ENCODE peak calls at places on chromosomes 7 and 10, in nine cellular contexts. J is psoas muscle; Z is fibroblast of lung; I is suprapubic skin; C is astrocyte of the spinal cord; M is testis; T is foreskin fibroblast; E is fibroblast of villous mesenchyme; U is CD8-positive, alpha-beta T cell. P is an unnamed sample.

GRCh38 chr7:158808126-158808525 is 21.2 kb downstream of the ESYT2 start:
- DNase-seq in J (no peak), E (no peak), T (no peak), U (no peak), Z (no peak), M (no peak), C (no peak), I (no peak), P (no peak)

GRCh38 chr10:29841724-29842649 is 207.2 kb upstream of the SVIL start:
- DNase-seq in M (no peak), T (peak; percentile 66), J (peak; percentile 60), Z (peak; percentile 36), I (no peak), U (no peak), E (peak; percentile 31), C (peak; percentile 78), P (no peak)

GRCh38 chr7:151822541-151823181 is 54.3 kb downstream of the PRKAG2 start:
- DNase-seq in E (no peak), Z (no peak), M (no peak), I (no peak), T (no peak), C (no peak), U (no peak), J (peak; percentile 48), P (no peak)

GRCh38 chr7:119270045-119270464 is 1002.9 kb upstream of the KCND2 start:
- DNase-seq in M (peak; percentile 79), T (peak; percentile 42), C (peak; percentile 74), U (no peak), J (peak; percentile 53), E (peak; percentile 74), Z (peak; percentile 77), I (peak; percentile 40), P (no peak)

GRCh38 chr10:14146005-14146404 is 184.7 kb downstream of the FRMD4A start:
- DNase-seq in E (peak; percentile 48), I (no peak), U (no peak), M (no peak), T (peak; percentile 71), Z (peak; percentile 83), J (no peak), C (peak; percentile 23), P (peak; percentile 34)

GRCh38 chr10:127990846-127991542 is 84.1 kb downstream of the PTPRE start:
- DNase-seq in J (no peak), M (no peak), T (no peak), U (no peak), E (peak; percentile 97), C (peak; percentile 94), I (no peak), Z (peak; percentile 68), P (peak; percentile 80)

GRCh38 chr7:36986429-36987362 is 262.4 kb upstream of the AOAH start:
- DNase-seq in E (peak; percentile 48), U (peak; percentile 72), I (peak; percentile 68), J (peak; percentile 64), T (peak; percentile 69), M (peak; percentile 79), C (peak; percentile 46), Z (peak; percentile 52), P (no peak)

GRCh38 chr7:22356010-22356854 is 722 bp downstream of the RAPGEF5 start:
- DNase-seq in I (no peak), T (no peak), M (peak; percentile 28), C (no peak), Z (no peak), E (no peak), J (no peak), U (no peak), P (no peak)

GRCh38 chr7:50849991-50850390 is 67.3 kb upstream of the GRB10 start:
- DNase-seq in I (no peak), E (no peak), Z (no peak), M (no peak), C (no peak), T (no peak), U (no peak), J (no peak), P (no peak)

GRCh38 chr10:49746626-49747302 is 15.4 kb downstream of the OGDHL start:
- DNase-seq in T (no peak), U (no peak), J (no peak), Z (no peak), E (no peak), C (no peak), I (no peak), M (no peak), P (no peak)

GRCh38 chr7:8594115-8594514 is 160.7 kb downstream of the NXPH1 start:
- DNase-seq in J (no peak), T (no peak), E (no peak), C (no peak), U (no peak), M (no peak), Z (no peak), I (no peak), P (no peak)

GRCh38 chr10:4801405-4801804 is 24.6 kb upstream of the AKR1E2 start:
- DNase-seq in J (no peak), C (no peak), T (no peak), E (no peak), I (no peak), Z (no peak), M (no peak), U (no peak), P (no peak)

GRCh38 chr7:55893940-55894339 is 6.7 kb downstream of the ZNF713 start:
- DNase-seq in M (no peak), U (no peak), C (no peak), E (no peak), J (no peak), T (no peak), I (no peak), Z (no peak), P (no peak)

GRCh38 chr10:113438660-113439059 is 114.2 kb upstream of the HABP2 start:
- DNase-seq in Z (no peak), C (no peak), T (no peak), M (no peak), E (no peak), U (no peak), J (no peak), I (no peak), P (peak; percentile 16)

GRCh38 chr7:17297243-17297642 is 1.2 kb upstream of the AHR start:
- DNase-seq in J (no peak), T (no peak), E (no peak), C (no peak), U (no peak), I (no peak), M (no peak), Z (no peak), P (no peak)

GRCh38 chr10:18651324-18652007 is at the start of gene NSUN6:
- DNase-seq in C (peak; percentile 87), U (peak; percentile 96), J (peak; percentile 94), Z (peak; percentile 87), M (peak; percentile 95), E (peak; percentile 94), I (peak; percentile 96), T (peak; percentile 94), P (no peak)
- TF ChIP-seq CTCF in C (no peak), U (no peak), J (peak; percentile 11), Z (no peak), M (peak; percentile 36), E (no peak), I (no peak), T (no peak), P (peak; percentile 14)

DNA sequence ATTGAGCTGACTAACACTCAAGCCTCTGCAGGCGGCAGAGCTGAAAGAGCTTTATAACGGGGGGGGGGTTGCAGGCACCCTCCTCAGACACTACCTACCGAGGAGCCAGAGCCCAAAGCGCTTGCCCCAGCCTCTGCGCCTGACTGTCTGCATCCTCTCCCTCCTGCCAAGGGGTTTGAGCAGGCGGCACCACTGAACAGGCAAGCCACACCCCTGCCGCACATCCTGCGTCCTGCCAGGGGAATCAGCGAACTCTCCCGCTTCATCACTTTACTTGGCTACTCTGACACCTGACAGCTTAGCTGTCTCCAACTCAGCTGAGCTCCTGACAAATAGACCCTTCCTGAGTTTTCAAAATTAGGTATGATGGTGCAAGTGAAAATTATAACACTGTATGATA is 432.6 kb upstream of the ANKRD30A start:
- DNase-seq in J (no peak), T (no peak), I (no peak), E (no peak), C (no peak), Z (no peak), U (no peak), M (no peak), P (no peak)
- H3K4me3 ChIP-seq in J (no peak overlapping the region), T (no peak overlapping the region), I (no peak overlapping the region), E (no peak overlapping the region), C (no peak overlapping the region), Z (no peak overlapping the region), U (no peak overlapping the region), M (no peak overlapping the region), P (no peak overlapping the region)

GRCh38 chr10:77712207-77712606 is 74.6 kb upstream of the KCNMA1 start:
- DNase-seq in J (no peak), C (no peak), T (no peak), I (no peak), Z (no peak), E (no peak), M (no peak), U (no peak), P (no peak)

GRCh38 chr10:77710759-77711682 is 73.4 kb upstream of the KCNMA1 start:
- DNase-seq in T (peak; percentile 86), U (peak; percentile 82), J (peak; percentile 86), I (peak; percentile 70), E (peak; percentile 49), M (peak; percentile 88), C (peak; percentile 63), Z (peak; percentile 50), P (no peak)

GRCh38 chr10:77713506-77714280 is 76.1 kb upstream of the KCNMA1 start:
- DNase-seq in I (no peak), T (peak; percentile 77), E (no peak), C (peak; percentile 29), M (no peak), J (no peak), Z (no peak), U (no peak), P (no peak)

GRCh38 chr10:77710081-77710551 is 72.5 kb upstream of the KCNMA1 start:
- DNase-seq in C (no peak), U (no peak), Z (no peak), E (no peak), J (no peak), I (no peak), M (no peak), T (no peak), P (no peak)

DNA sequence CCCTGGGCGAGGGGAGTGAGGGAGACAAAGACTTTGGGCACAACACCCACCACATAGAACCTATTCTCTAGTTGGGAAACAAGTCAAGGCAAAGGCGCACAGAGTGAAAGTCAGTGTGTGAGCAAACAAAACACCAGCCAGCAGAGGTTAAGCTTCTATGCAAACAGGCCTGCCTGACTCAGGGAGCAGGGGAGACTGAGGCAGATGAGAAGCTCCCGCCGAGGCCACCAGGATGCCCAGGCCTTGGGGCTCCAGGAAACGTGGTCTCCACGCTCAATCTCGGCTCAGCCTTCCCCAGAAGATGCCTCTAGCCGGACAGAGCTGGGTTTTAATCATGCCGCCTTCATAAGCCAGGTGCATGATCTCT is 74.1 kb upstream of the KCNMA1 start:
- DNase-seq in E (no peak), T (no peak), Z (no peak), U (no peak), C (no peak), J (no peak), M (no peak), I (no peak), P (no peak)
- TF ChIP-seq CTCF in E (no peak), T (no peak), Z (no peak), U (peak; percentile 50), C (no peak), J (no peak), M (no peak), I (no peak), P (no peak)

DNA sequence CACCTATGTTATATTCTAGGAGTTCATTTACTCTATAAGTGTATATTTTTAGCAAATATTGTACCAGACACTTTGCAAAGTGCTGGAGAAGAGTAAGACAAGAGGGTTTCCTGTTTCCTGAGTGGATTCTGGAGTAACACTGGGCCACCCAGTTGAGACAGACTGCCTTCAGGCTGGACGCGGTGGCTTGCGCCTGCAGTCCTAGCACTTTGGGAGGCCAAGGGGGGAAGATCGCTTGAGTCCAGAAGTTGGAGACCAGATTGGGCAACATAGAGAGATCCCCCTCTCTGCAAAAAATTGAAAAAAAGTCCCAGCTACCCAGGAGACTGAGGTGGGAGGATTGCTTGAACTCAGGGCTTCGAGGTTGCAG is 772 bp upstream of the ZSCAN25 start:
- DNase-seq in M (no peak), J (no peak), E (no peak), U (no peak), Z (no peak), C (no peak), T (no peak), I (no peak), P (no peak)
- H3K4me3 ChIP-seq in M (peak overlapping the region; percentile 94), J (peak overlapping the region; percentile 97), E (peak overlapping the region; percentile 94), U (peak overlapping the region; percentile 78), Z (peak overlapping the region; percentile 74), C (peak overlapping the region; percentile 81), T (peak overlapping the region; percentile 81), I (peak overlapping the region; percentile 75), P (peak overlapping the region; percentile 83)

P was measured in AG09309.